ENCODE peak calls at places on chromosomes 4 and X, in four cellular contexts. T is effector memory CD4-positive, alpha-beta T cell; S is Panc1; I is activated CD8-positive, alpha-beta memory T cell treated with anti-CD3 and anti-CD28 coated beads for 24 hours. Y is an unnamed sample.

GRCh38 chrX:69189972-69190371 is 24.7 kb upstream of the PJA1 start:
- DNase-seq in T (no peak), S (no peak), I (no peak), Y (no peak)

GRCh38 chrX:88284844-88285243 is 462.2 kb upstream of the CPXCR1 start:
- DNase-seq in T (no peak), S (no peak), I (no peak), Y (no peak)

GRCh38 chrX:1582686-1583437 is 8.5 kb upstream of the AKAP17A start:
- DNase-seq in T (peak; percentile 46), S (peak; percentile 25), I (peak; percentile 68), Y (no peak)

GRCh38 chr4:161601011-161601410 is 562.8 kb downstream of the FSTL5 start:
- DNase-seq in T (no peak), S (no peak), I (no peak), Y (no peak)

GRCh38 chrX:32673193-32673592 is 538.2 kb downstream of the DMD start:
- DNase-seq in T (no peak), S (peak; percentile 0), I (no peak), Y (no peak)

GRCh38 chr4:76233967-76234678 is 17.4 kb upstream of the FAM47E start:
- DNase-seq in T (no peak), S (no peak), I (no peak), Y (no peak)

GRCh38 chr4:152972821-152973613 is 36.9 kb downstream of the FHDC1 start:
- DNase-seq in T (no peak), S (no peak), I (no peak), Y (no peak)

GRCh38 chrX:71095971-71096701 is 485 bp downstream of the FOXO4 start:
- DNase-seq in T (peak; percentile 61), S (no peak), I (no peak), Y (no peak)

GRCh38 chr4:83855044-83855443 is 319.1 kb downstream of the GPAT3 start:
- DNase-seq in T (no peak), S (peak; percentile 60), I (no peak), Y (no peak)

GRCh38 chr4:8906991-8907595 is 35.5 kb upstream of the HMX1 start:
- DNase-seq in T (no peak), S (no peak), I (no peak), Y (no peak)

GRCh38 chrX:67780694-67781109 is 236.9 kb downstream of the AR start:
- DNase-seq in T (no peak), S (no peak), I (no peak), Y (peak; percentile 27)

GRCh38 chr4:53497446-53498069 is 93.7 kb downstream of the LNX1 start:
- DNase-seq in T (no peak), S (no peak), I (no peak), Y (no peak)

GRCh38 chr4:157514711-157515110 is 294.2 kb downstream of the GRIA2 start:
- DNase-seq in T (no peak), S (no peak), I (no peak), Y (no peak)

GRCh38 chr4:84235545-84235944 is 263.5 kb downstream of the NKX6-1 start:
- DNase-seq in T (no peak), S (no peak), I (no peak), Y (no peak)

GRCh38 chr4:184287697-184288255 is 70.1 kb upstream of the ENPP6 start:
- DNase-seq in T (no peak), S (no peak), I (peak; percentile 67), Y (no peak)

GRCh38 chrX:41391606-41392005 is 55.5 kb upstream of the NYX start:
- DNase-seq in T (no peak), S (no peak), I (no peak), Y (no peak)

GRCh38 chrX:136147966-136148365 is 633 bp downstream of the FHL1 start:
- DNase-seq in T (no peak), S (no peak), I (no peak), Y (no peak)

GRCh38 chrX:150690126-150690525 is 3.1 kb upstream of the MTMR1 start:
- DNase-seq in T (no peak), S (no peak), I (no peak), Y (no peak)